ENCODE peak calls at places on chromosomes 16 and 17, in seven cellular contexts. L is tibial nerve, X is mesendoderm, J is lung, Z is small intestine, N is heart right ventricle, M is K562. F is an unnamed sample.

GRCh38 chr16:56944954-56945839 is 13.3 kb downstream of the HERPUD1 start:
- DNase-seq in N (no peak), J (no peak), X (no peak), Z (no peak), L (no peak), M (no peak), F (no peak)

GRCh38 chr17:45315583-45316270 is 1.1 kb downstream of the MAP3K14 start:
- DNase-seq in L (no peak), J (no peak), N (no peak), X (no peak), Z (peak; percentile 60), M (no peak), F (no peak)

GRCh38 chr16:11534262-11534661 is 52.5 kb downstream of the LITAF start:
- DNase-seq in L (no peak), X (no peak), N (no peak), Z (no peak), J (no peak), M (no peak), F (no peak)

GRCh38 chr17:65558683-65559311 is 2.7 kb downstream of the AXIN2 start:
- DNase-seq in Z (no peak), X (peak; percentile 73), L (no peak), M (no peak), N (no peak), J (no peak), F (no peak)

GRCh38 chr17:65173284-65173793 is 36.2 kb downstream of the RGS9 start:
- DNase-seq in J (no peak), L (no peak), N (peak; percentile 22), Z (peak; percentile 59), M (peak; percentile 88), X (peak; percentile 39), F (no peak)

GRCh38 chr16:75310541-75310940 is 59.1 kb upstream of the BCAR1 start:
- DNase-seq in Z (no peak), J (no peak), L (no peak), M (no peak), N (no peak), X (no peak), F (no peak)

GRCh38 chr16:58011652-58012051 is 10.4 kb downstream of the USB1 start:
- DNase-seq in M (no peak), J (no peak), X (peak; percentile 92), N (no peak), L (no peak), Z (no peak), F (no peak)

GRCh38 chr16:31351937-31352315 is 3.0 kb upstream of the ITGAX start:
- DNase-seq in J (peak; percentile 45), L (no peak), Z (no peak), X (no peak), N (no peak), M (no peak), F (no peak)

GRCh38 chr17:21284319-21285163 is at the start of gene MAP2K3:
- DNase-seq in Z (peak; percentile 99), M (peak; percentile 95), J (peak; percentile 100), L (peak; percentile 99), X (peak; percentile 99), N (peak; percentile 99), F (peak; percentile 99)

GRCh38 chr17:18999911-19000310 is 4.7 kb downstream of the FAM83G start:
- DNase-seq in Z (no peak), J (no peak), N (no peak), X (no peak), M (no peak), L (no peak), F (no peak)

GRCh38 chr17:44804301-44805061 is 25.6 kb downstream of the GJC1 start:
- DNase-seq in L (peak; percentile 48), X (no peak), N (peak; percentile 48), M (no peak), J (no peak), Z (no peak), F (no peak)

GRCh38 chr17:2412561-2413021 is 11.7 kb upstream of the MNT start:
- DNase-seq in X (peak; percentile 86), J (no peak), Z (no peak), L (no peak), M (no peak), N (no peak), F (no peak)

GRCh38 chr17:82020874-82021727 is 1.6 kb downstream of the CENPX start:
- DNase-seq in N (peak; percentile 71), Z (peak; percentile 74), M (no peak), J (peak; percentile 78), X (peak; percentile 64), L (peak; percentile 67), F (no peak)

GRCh38 chr17:61551255-61551742 is 39.7 kb downstream of the NACA2 start:
- DNase-seq in N (no peak), X (peak; percentile 34), L (no peak), Z (peak; percentile 27), M (peak; percentile 10), J (no peak), F (no peak)

GRCh38 chr17:56762988-56763387 is 70.7 kb downstream of the C17orf67 start:
- DNase-seq in J (no peak), L (no peak), X (no peak), M (no peak), N (no peak), Z (no peak), F (no peak)

GRCh38 chr16:8630205-8630953 is 8.9 kb downstream of the METTL22 start:
- DNase-seq in L (no peak), J (no peak), N (no peak), Z (no peak), X (no peak), M (no peak), F (no peak)

GRCh38 chr16:48637039-48637438 is 27.1 kb upstream of the N4BP1 start:
- DNase-seq in M (no peak), J (no peak), L (no peak), N (no peak), Z (no peak), X (no peak), F (no peak)

GRCh38 chr16:66520406-66521194 is 29.3 kb downstream of the TK2 start:
- DNase-seq in Z (no peak), L (no peak), M (no peak), N (peak; percentile 47), X (no peak), J (peak; percentile 60), F (no peak)

GRCh38 chr17:19417611-19418010 is 6.6 kb downstream of the RNF112 start:
- DNase-seq in Z (no peak), J (no peak), N (no peak), L (no peak), M (no peak), X (no peak), F (no peak)

GRCh38 chr17:3535253-3535995 is 22.2 kb downstream of the TRPV3 start:
- DNase-seq in M (peak; percentile 47), Z (peak; percentile 31), J (peak; percentile 51), N (peak; percentile 73), X (peak; percentile 92), L (peak; percentile 54), F (no peak)

GRCh38 chr16:85437161-85438052 is 175.7 kb upstream of the GSE1 start:
- DNase-seq in M (peak; percentile 85), J (peak; percentile 59), N (no peak), L (no peak), X (peak; percentile 61), Z (peak; percentile 84), F (no peak)

GRCh38 chr17:44317545-44317944 is 7.1 kb downstream of the SLC25A39 start:
- DNase-seq in L (no peak), J (no peak), M (no peak), N (no peak), Z (no peak), X (no peak), F (no peak)

GRCh38 chr17:77919276-77919675 is 39.2 kb upstream of the TNRC6C start:
- DNase-seq in N (no peak), M (no peak), J (no peak), X (no peak), Z (no peak), L (no peak), F (no peak)

GRCh38 chr17:13114601-13115024 is 96.8 kb upstream of the ELAC2 start:
- DNase-seq in Z (peak; percentile 18), X (peak; percentile 72), J (no peak), M (peak; percentile 32), L (peak; percentile 8), N (peak; percentile 31), F (no peak)

GRCh38 chr16:9139965-9140364 is 48.5 kb downstream of the HAPSTR1 start:
- DNase-seq in L (no peak), X (peak; percentile 84), M (peak; percentile 59), Z (peak; percentile 46), N (no peak), J (no peak), F (no peak)

GRCh38 chr17:50439008-50439407 is 13.0 kb downstream of the ACSF2 start:
- DNase-seq in M (no peak), N (no peak), J (no peak), X (no peak), L (no peak), Z (no peak), F (no peak)

GRCh38 chr17:859461-860195 is 77.5 kb downstream of the MRM3 start:
- DNase-seq in M (no peak), X (no peak), J (no peak), L (no peak), N (no peak), Z (no peak), F (no peak)
- H3K27ac ChIP-seq in M (no peak overlapping the region), X (no peak overlapping the region), J (peak overlapping the region; percentile 62), L (peak overlapping the region; percentile 75), N (peak overlapping the region; percentile 77), Z (peak overlapping the region; percentile 70), F (peak overlapping the region; percentile 64)

GRCh38 chr17:41322903-41323895 is 7.7 kb upstream of the KRTAP17-1 start:
- DNase-seq in L (no peak), N (no peak), X (peak; percentile 14), J (no peak), M (no peak), Z (no peak), F (no peak)
- H3K27ac ChIP-seq in L (no peak overlapping the region), N (no peak overlapping the region), X (no peak overlapping the region), J (no peak overlapping the region), M (no peak overlapping the region), Z (no peak overlapping the region), F (no peak overlapping the region)

GRCh38 chr16:72626623-72627022 is 421.3 kb downstream of the ZFHX3 start:
- DNase-seq in M (no peak), J (no peak), L (no peak), Z (no peak), X (no peak), N (no peak), F (no peak)
- H3K27ac ChIP-seq in M (peak overlapping the region; percentile 68), J (no peak overlapping the region), L (no peak overlapping the region), Z (no peak overlapping the region), X (no peak overlapping the region), N (no peak overlapping the region), F (no peak overlapping the region)

DNA sequence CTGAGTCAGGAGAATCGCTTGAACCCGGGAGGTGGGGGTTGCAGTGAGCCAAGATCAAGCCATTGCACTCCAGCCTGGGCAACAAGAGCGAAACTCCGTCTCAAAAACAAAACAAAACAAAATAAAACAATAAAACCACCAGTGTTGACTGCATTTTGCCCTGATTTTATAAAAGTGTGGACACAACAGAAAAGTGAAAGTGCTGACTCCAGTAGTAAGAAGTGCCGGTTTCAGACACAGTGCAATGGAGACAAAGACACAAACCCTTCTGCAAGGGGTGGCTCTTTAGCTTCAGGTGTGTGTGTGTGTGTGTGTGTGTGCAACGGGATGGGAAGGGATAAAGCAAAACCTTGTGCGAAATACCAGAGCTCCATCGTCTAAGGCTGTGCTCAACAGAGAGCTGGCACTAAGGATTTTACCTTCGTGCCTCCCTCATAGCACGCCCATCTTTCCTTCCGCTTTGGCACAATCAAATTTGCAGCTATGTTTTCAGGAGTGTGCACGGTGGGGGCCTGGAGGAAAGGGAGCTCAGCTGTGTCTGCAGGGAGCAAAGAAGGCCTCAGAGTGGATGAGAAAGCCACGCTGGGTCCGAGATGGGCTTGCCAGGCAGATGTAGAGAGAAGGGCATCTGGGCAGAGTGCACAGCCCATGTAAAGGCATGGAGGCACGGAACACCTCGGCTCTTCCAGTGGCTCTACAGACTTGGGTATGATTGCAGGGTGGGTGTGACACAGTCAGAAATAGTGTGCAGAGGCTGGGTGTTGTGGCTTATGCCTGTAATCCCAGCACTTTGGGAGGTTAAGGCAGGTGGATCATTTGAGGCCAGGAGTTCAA is 15.5 kb downstream of the MXRA7 start:
- DNase-seq in Z (no peak), L (no peak), J (no peak), X (no peak), N (no peak), M (no peak), F (no peak)
- H3K27ac ChIP-seq in Z (no peak overlapping the region), L (peak overlapping the region; percentile 22), J (peak overlapping the region; percentile 62), X (no peak overlapping the region), N (peak overlapping the region; percentile 95), M (no peak overlapping the region), F (no peak overlapping the region)

F was measured in coronary artery.